ENCODE peak calls at places on chromosomes 13 and 19, in six cellular contexts. One of them, this sample, is unnamed.

GRCh38 chr19:53868892-53869804 is 1.5 kb downstream of the MYADM start:
- DNase-seq in GM12865: peak
- DNase-seq in mucosa of descending colon: peak
- DNase-seq in colonic mucosa: peak
- DNase-seq in progenitor cell of endocrine pancreas: peak
- DNase-seq in Panc1: no peak
- DNase-seq in this sample: peak

GRCh38 chr19:51020988-51021651 is 1.6 kb upstream of the KLK10 start:
- DNase-seq in Panc1: peak
- DNase-seq in colonic mucosa: no peak
- DNase-seq in mucosa of descending colon: no peak
- DNase-seq in GM12865: peak
- DNase-seq in progenitor cell of endocrine pancreas: no peak
- DNase-seq in this sample: peak

GRCh38 chr19:44141191-44142013 is at the start of gene ZNF234:
- DNase-seq in colonic mucosa: peak
- DNase-seq in GM12865: peak
- DNase-seq in progenitor cell of endocrine pancreas: peak
- DNase-seq in mucosa of descending colon: peak
- DNase-seq in Panc1: peak
- DNase-seq in this sample: peak

GRCh38 chr13:43268632-43269031 is 245.2 kb downstream of the DNAJC15 start:
- DNase-seq in GM12865: no peak
- DNase-seq in progenitor cell of endocrine pancreas: no peak
- DNase-seq in mucosa of descending colon: no peak
- DNase-seq in colonic mucosa: no peak
- DNase-seq in Panc1: no peak
- DNase-seq in this sample: no peak

GRCh38 chr19:29841559-29842367 is 30.0 kb downstream of the CCNE1 start:
- DNase-seq in mucosa of descending colon: no peak
- DNase-seq in progenitor cell of endocrine pancreas: no peak
- DNase-seq in colonic mucosa: peak
- DNase-seq in Panc1: no peak
- DNase-seq in GM12865: peak
- DNase-seq in this sample: no peak

GRCh38 chr13:50838701-50839100 is 4.8 kb downstream of the DLEU7 start:
- DNase-seq in colonic mucosa: no peak
- DNase-seq in progenitor cell of endocrine pancreas: no peak
- DNase-seq in Panc1: no peak
- DNase-seq in mucosa of descending colon: no peak
- DNase-seq in GM12865: no peak
- DNase-seq in this sample: no peak

GRCh38 chr19:11138659-11139526 is 16.7 kb downstream of the SPC24 start:
- DNase-seq in mucosa of descending colon: peak
- DNase-seq in GM12865: no peak
- DNase-seq in progenitor cell of endocrine pancreas: no peak
- DNase-seq in Panc1: no peak
- DNase-seq in colonic mucosa: peak
- DNase-seq in this sample: no peak

GRCh38 chr13:93080587-93080986 is 146.0 kb upstream of the GPC6 start:
- DNase-seq in GM12865: no peak
- DNase-seq in mucosa of descending colon: no peak
- DNase-seq in colonic mucosa: no peak
- DNase-seq in progenitor cell of endocrine pancreas: no peak
- DNase-seq in Panc1: no peak
- DNase-seq in this sample: no peak

GRCh38 chr13:30123575-30123974 is 183.8 kb downstream of the KATNAL1 start:
- DNase-seq in colonic mucosa: no peak
- DNase-seq in Panc1: no peak
- DNase-seq in progenitor cell of endocrine pancreas: no peak
- DNase-seq in GM12865: no peak
- DNase-seq in mucosa of descending colon: no peak
- DNase-seq in this sample: no peak

GRCh38 chr13:96492758-96493157 is 402.9 kb downstream of the HS6ST3 start:
- DNase-seq in Panc1: no peak
- DNase-seq in progenitor cell of endocrine pancreas: no peak
- DNase-seq in colonic mucosa: no peak
- DNase-seq in mucosa of descending colon: no peak
- DNase-seq in GM12865: no peak
- DNase-seq in this sample: no peak

GRCh38 chr13:76225815-76226489 is 589.8 kb downstream of the LMO7 start:
- DNase-seq in GM12865: no peak
- DNase-seq in mucosa of descending colon: no peak
- DNase-seq in progenitor cell of endocrine pancreas: no peak
- DNase-seq in Panc1: no peak
- DNase-seq in colonic mucosa: no peak
- DNase-seq in this sample: no peak

GRCh38 chr13:67094078-67094477 is 136.1 kb downstream of the PCDH9 start:
- DNase-seq in GM12865: no peak
- DNase-seq in colonic mucosa: no peak
- DNase-seq in Panc1: no peak
- DNase-seq in progenitor cell of endocrine pancreas: no peak
- DNase-seq in mucosa of descending colon: no peak
- DNase-seq in this sample: no peak

GRCh38 chr19:30733826-30734550 is 361.8 kb downstream of the ZNF536 start:
- DNase-seq in GM12865: no peak
- DNase-seq in colonic mucosa: no peak
- DNase-seq in Panc1: no peak
- DNase-seq in mucosa of descending colon: no peak
- DNase-seq in progenitor cell of endocrine pancreas: no peak
- DNase-seq in this sample: no peak

GRCh38 chr13:102680842-102681725 is 13.8 kb downstream of the METTL21C start:
- DNase-seq in GM12865: no peak
- DNase-seq in progenitor cell of endocrine pancreas: no peak
- DNase-seq in mucosa of descending colon: no peak
- DNase-seq in Panc1: no peak
- DNase-seq in colonic mucosa: no peak
- DNase-seq in this sample: no peak

GRCh38 chr19:45816236-45817009 is 1.3 kb upstream of the RSPH6A start:
- DNase-seq in colonic mucosa: no peak
- DNase-seq in GM12865: no peak
- DNase-seq in Panc1: no peak
- DNase-seq in progenitor cell of endocrine pancreas: no peak
- DNase-seq in mucosa of descending colon: no peak
- DNase-seq in this sample: peak

GRCh38 chr19:38674388-38675133 is 27.1 kb downstream of the ACTN4 start:
- DNase-seq in GM12865: no peak
- DNase-seq in colonic mucosa: no peak
- DNase-seq in Panc1: no peak
- DNase-seq in progenitor cell of endocrine pancreas: no peak
- DNase-seq in mucosa of descending colon: no peak
- DNase-seq in this sample: no peak

GRCh38 chr19:44278181-44278690 is 18.6 kb downstream of the ZNF233 start:
- DNase-seq in colonic mucosa: no peak
- DNase-seq in progenitor cell of endocrine pancreas: no peak
- DNase-seq in GM12865: no peak
- DNase-seq in mucosa of descending colon: no peak
- DNase-seq in Panc1: no peak
- DNase-seq in this sample: no peak

GRCh38 chr13:38819053-38819452 is 132.2 kb downstream of the FREM2 start:
- DNase-seq in colonic mucosa: no peak
- DNase-seq in progenitor cell of endocrine pancreas: no peak
- DNase-seq in mucosa of descending colon: no peak
- DNase-seq in GM12865: peak
- DNase-seq in Panc1: no peak
- DNase-seq in this sample: no peak

GRCh38 chr19:39212377-39212742 is 8.3 kb upstream of the SYCN start:
- DNase-seq in colonic mucosa: peak
- DNase-seq in mucosa of descending colon: no peak
- DNase-seq in progenitor cell of endocrine pancreas: no peak
- DNase-seq in GM12865: peak
- DNase-seq in Panc1: peak
- DNase-seq in this sample: no peak

GRCh38 chr19:6877766-6878165 is 9.6 kb upstream of the ADGRE1 start:
- DNase-seq in progenitor cell of endocrine pancreas: no peak
- DNase-seq in mucosa of descending colon: no peak
- DNase-seq in Panc1: no peak
- DNase-seq in GM12865: no peak
- DNase-seq in colonic mucosa: no peak
- DNase-seq in this sample: no peak

GRCh38 chr13:108322206-108322824 is 52.8 kb downstream of the TNFSF13B start:
- DNase-seq in colonic mucosa: no peak
- DNase-seq in Panc1: peak
- DNase-seq in progenitor cell of endocrine pancreas: no peak
- DNase-seq in GM12865: peak
- DNase-seq in mucosa of descending colon: no peak
- DNase-seq in this sample: peak

GRCh38 chr13:63501702-63502101 is 2086.1 kb upstream of the PCDH20 start:
- DNase-seq in Panc1: no peak
- DNase-seq in progenitor cell of endocrine pancreas: no peak
- DNase-seq in GM12865: no peak
- DNase-seq in colonic mucosa: no peak
- DNase-seq in mucosa of descending colon: no peak
- DNase-seq in this sample: no peak

GRCh38 chr13:21619633-21620220 is 15.8 kb upstream of the MICU2 start:
- DNase-seq in colonic mucosa: no peak
- DNase-seq in GM12865: no peak
- DNase-seq in mucosa of descending colon: no peak
- DNase-seq in progenitor cell of endocrine pancreas: no peak
- DNase-seq in Panc1: no peak
- DNase-seq in this sample: no peak

GRCh38 chr13:21620858-21621257 is 16.9 kb upstream of the MICU2 start:
- DNase-seq in mucosa of descending colon: no peak
- DNase-seq in GM12865: no peak
- DNase-seq in Panc1: no peak
- DNase-seq in colonic mucosa: no peak
- DNase-seq in progenitor cell of endocrine pancreas: no peak
- DNase-seq in this sample: no peak

GRCh38 chr13:21625366-21625765 is 21.4 kb upstream of the MICU2 start:
- DNase-seq in mucosa of descending colon: no peak
- DNase-seq in colonic mucosa: peak
- DNase-seq in GM12865: peak
- DNase-seq in progenitor cell of endocrine pancreas: no peak
- DNase-seq in Panc1: no peak
- DNase-seq in this sample: peak
- TF ChIP-seq CTCF in mucosa of descending colon: peak
- TF ChIP-seq CTCF in colonic mucosa: peak
- TF ChIP-seq CTCF in GM12865: peak
- TF ChIP-seq CTCF in progenitor cell of endocrine pancreas: peak
- TF ChIP-seq CTCF in Panc1: peak
- TF ChIP-seq CTCF in this sample: no peak

DNA sequence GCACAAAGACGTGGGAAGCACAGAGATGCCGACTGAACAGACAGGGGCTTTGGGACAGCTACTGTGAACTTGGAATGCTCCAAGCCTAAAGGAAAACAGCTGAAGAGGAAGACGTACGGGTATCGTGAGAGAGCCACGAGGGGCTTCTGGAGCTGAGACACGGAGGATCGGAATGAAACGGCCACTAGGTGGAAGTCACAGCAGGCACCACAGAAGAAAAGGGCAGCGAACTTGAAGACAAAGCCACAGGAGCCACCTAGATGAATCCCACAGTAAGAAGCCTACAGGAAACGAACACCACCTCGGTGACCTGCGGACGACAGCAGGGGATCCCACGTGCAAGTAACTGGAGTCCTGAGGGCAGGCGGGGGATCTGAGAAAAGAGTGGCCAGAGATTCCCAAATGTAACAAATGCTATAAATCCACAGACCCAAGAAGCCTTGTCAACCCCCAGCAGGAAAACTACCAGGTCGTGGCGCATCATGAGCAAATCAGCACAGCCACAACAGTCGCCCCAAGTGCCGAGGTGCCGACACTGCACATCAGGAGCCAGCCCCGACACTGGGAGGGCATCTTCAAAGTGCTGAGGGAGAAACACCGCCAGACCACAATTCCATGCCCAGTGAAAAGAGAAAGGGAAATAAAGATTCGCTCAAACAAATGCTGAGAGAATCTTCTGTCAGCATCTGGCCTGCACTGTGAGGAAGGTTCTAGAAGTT is 39.3 kb upstream of the ISYNA1 start:
- DNase-seq in progenitor cell of endocrine pancreas: no peak
- DNase-seq in Panc1: no peak
- DNase-seq in mucosa of descending colon: no peak
- DNase-seq in GM12865: no peak
- DNase-seq in colonic mucosa: no peak
- DNase-seq in this sample: no peak
- TF ChIP-seq CTCF in progenitor cell of endocrine pancreas: peak
- TF ChIP-seq CTCF in Panc1: peak
- TF ChIP-seq CTCF in mucosa of descending colon: no peak
- TF ChIP-seq CTCF in GM12865: no peak
- TF ChIP-seq CTCF in colonic mucosa: no peak
- TF ChIP-seq CTCF in this sample: no peak

GRCh38 chr19:15161028-15161984 is 39.5 kb downstream of the NOTCH3 start:
- DNase-seq in colonic mucosa: no peak
- DNase-seq in GM12865: peak
- DNase-seq in mucosa of descending colon: no peak
- DNase-seq in Panc1: no peak
- DNase-seq in progenitor cell of endocrine pancreas: no peak
- DNase-seq in this sample: peak
- TF ChIP-seq CTCF in colonic mucosa: no peak
- TF ChIP-seq CTCF in GM12865: peak
- TF ChIP-seq CTCF in mucosa of descending colon: no peak
- TF ChIP-seq CTCF in Panc1: peak
- TF ChIP-seq CTCF in progenitor cell of endocrine pancreas: peak
- TF ChIP-seq CTCF in this sample: peak

DNA sequence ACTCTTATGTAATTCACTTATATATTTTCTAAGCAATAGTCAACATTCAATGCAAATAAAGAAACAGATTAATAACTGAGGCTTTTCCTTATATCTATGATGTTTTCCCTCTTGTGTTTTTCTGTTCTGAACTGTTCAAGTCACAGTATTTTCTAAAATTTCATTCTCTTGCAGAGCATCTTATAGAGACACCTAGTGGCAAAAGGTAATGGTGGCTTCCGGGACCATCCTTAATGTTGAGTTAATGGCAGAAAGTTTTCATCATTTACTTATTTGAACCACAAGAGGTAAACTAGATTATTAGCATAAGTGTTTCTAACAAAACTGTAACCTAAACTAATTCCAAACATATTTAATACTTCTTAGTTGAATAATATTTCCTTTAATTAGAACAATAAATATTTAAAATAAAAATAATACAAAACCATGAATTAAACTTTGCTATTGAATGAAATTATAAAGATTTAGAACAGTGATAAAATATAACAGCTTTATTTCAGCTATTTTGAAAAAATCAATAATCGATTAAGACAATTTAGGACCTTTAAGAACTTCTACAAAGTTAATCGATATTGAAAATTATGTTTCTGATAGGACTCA is 1.7 kb upstream of the SLITRK5 start:
- DNase-seq in colonic mucosa: no peak
- DNase-seq in progenitor cell of endocrine pancreas: no peak
- DNase-seq in Panc1: no peak
- DNase-seq in mucosa of descending colon: no peak
- DNase-seq in GM12865: peak
- DNase-seq in this sample: peak
- TF ChIP-seq CTCF in colonic mucosa: peak
- TF ChIP-seq CTCF in progenitor cell of endocrine pancreas: peak
- TF ChIP-seq CTCF in Panc1: peak
- TF ChIP-seq CTCF in mucosa of descending colon: no peak
- TF ChIP-seq CTCF in GM12865: peak
- TF ChIP-seq CTCF in this sample: peak